ENCODE peak calls at places on chromosome 14, in four cellular contexts. Q, I, S and U are unnamed samples.

GRCh38 chr14:77314043-77314442 is 6.6 kb downstream of the POMT2 start:
- DNase-seq in Q (no peak), I (no peak), S (no peak), U (peak; percentile 57)

GRCh38 chr14:105742531-105742848 is 216.1 kb downstream of the TMEM121 start:
- DNase-seq in Q (no peak), I (no peak), S (no peak), U (no peak)

GRCh38 chr14:76784266-76784874 is 23.1 kb downstream of the VASH1 start:
- DNase-seq in Q (no peak), I (no peak), S (no peak), U (no peak)

GRCh38 chr14:35687335-35687939 is 121.7 kb downstream of the RALGAPA1 start:
- DNase-seq in Q (peak; percentile 56), I (peak; percentile 6), S (peak; percentile 36), U (peak; percentile 73)

GRCh38 chr14:49512571-49512970 is 73.6 kb downstream of the RPS29 start:
- DNase-seq in Q (no peak), I (no peak), S (no peak), U (no peak)

GRCh38 chr14:91649930-91650329 is 82.0 kb downstream of the CATSPERB start:
- DNase-seq in Q (peak; percentile 7), I (peak; percentile 25), S (peak; percentile 4), U (peak; percentile 8)

GRCh38 chr14:96078687-96079016 is 39.5 kb downstream of the C14orf132 start:
- DNase-seq in Q (no peak), I (no peak), S (no peak), U (no peak)

GRCh38 chr14:100842799-100843198 is 16.9 kb downstream of the MEG3 start:
- DNase-seq in Q (peak; percentile 47), I (no peak), S (no peak), U (peak; percentile 87)

GRCh38 chr14:49995162-49995561 is 102.3 kb downstream of the ARF6 start:
- DNase-seq in Q (no peak), I (no peak), S (no peak), U (peak; percentile 45)

GRCh38 chr14:77128414-77128891 is 13.1 kb downstream of the ZDHHC22 start:
- DNase-seq in Q (no peak), I (no peak), S (no peak), U (no peak)